ENCODE peak calls at places on chromosome 10, in ten cellular contexts. X, Y, G, E, M, F, L, P, U and N are unnamed samples.

GRCh38 chr10:70602665-70603438 is at the start of gene PRF1:
- DNase-seq in P (no peak), L (no peak), M (no peak), Y (no peak), E (no peak), U (no peak), X (no peak), F (no peak), G (no peak), N (no peak)

GRCh38 chr10:28445511-28445910 is 87.4 kb upstream of the WAC start:
- DNase-seq in P (no peak), U (no peak), E (no peak), L (no peak), F (no peak), M (no peak), X (no peak), Y (no peak), G (no peak), N (no peak)

GRCh38 chr10:62815373-62816111 is 624 bp downstream of the EGR2 start:
- DNase-seq in P (peak), F (peak), M (peak), X (peak), U (peak), L (peak), G (peak), E (no peak), Y (peak), N (no peak)

GRCh38 chr10:69638642-69639041 is 8.6 kb downstream of the FAM241B start:
- DNase-seq in F (no peak), U (no peak), M (no peak), L (no peak), Y (no peak), X (no peak), P (no peak), E (no peak), G (no peak), N (no peak)

GRCh38 chr10:80108576-80109239 is 23.8 kb upstream of the PLAC9 start:
- DNase-seq in X (no peak), E (no peak), U (no peak), Y (no peak), F (no peak), L (no peak), P (no peak), M (no peak), G (no peak), N (no peak)

GRCh38 chr10:60810437-60811182 is 32.3 kb downstream of the CDK1 start:
- DNase-seq in M (peak), G (no peak), X (no peak), Y (peak), E (peak), U (peak), F (no peak), P (no peak), L (no peak), N (peak)

GRCh38 chr10:132163278-132163765 is 23.4 kb upstream of the DPYSL4 start:
- DNase-seq in X (peak), F (peak), M (no peak), L (peak), U (no peak), G (peak), E (peak), Y (no peak), P (peak), N (peak)

GRCh38 chr10:23643396-23643795 is 204.5 kb downstream of the OTUD1 start:
- DNase-seq in P (no peak), G (no peak), U (no peak), M (no peak), F (no peak), X (no peak), Y (no peak), E (no peak), L (no peak), N (peak)

GRCh38 chr10:84008878-84009277 is 130.4 kb upstream of the GHITM start:
- DNase-seq in X (peak), P (peak), M (peak), F (peak), G (no peak), Y (no peak), E (peak), U (no peak), L (no peak), N (peak)

GRCh38 chr10:36489928-36490279 is 635.5 kb upstream of the ANKRD30A start:
- DNase-seq in F (no peak), G (no peak), Y (peak), M (no peak), X (no peak), P (no peak), E (peak), L (no peak), U (peak), N (no peak)

GRCh38 chr10:91551856-91552255 is 81.0 kb downstream of the PPP1R3C start:
- DNase-seq in Y (peak), E (peak), X (peak), M (peak), L (peak), G (no peak), P (peak), F (peak), U (peak), N (peak)

GRCh38 chr10:69323622-69324021 is 45.3 kb downstream of the HK1 start:
- DNase-seq in U (no peak), P (no peak), L (no peak), X (no peak), E (no peak), M (no peak), F (no peak), G (no peak), Y (no peak), N (no peak)

GRCh38 chr10:69061305-69062161 is 26.4 kb upstream of the SRGN start:
- DNase-seq in F (peak), E (peak), L (peak), X (no peak), G (peak), Y (peak), M (peak), P (no peak), U (peak), N (peak)

GRCh38 chr10:79242620-79243152 is 104.6 kb upstream of the PPIF start:
- DNase-seq in X (peak), M (peak), G (peak), U (peak), Y (peak), P (peak), E (peak), L (no peak), F (peak), N (peak)

GRCh38 chr10:19408924-19409323 is 360.3 kb downstream of the MALRD1 start:
- DNase-seq in X (no peak), F (no peak), Y (no peak), U (no peak), L (no peak), M (no peak), G (no peak), E (no peak), P (no peak), N (no peak)

GRCh38 chr10:98621630-98622029 is 174.9 kb upstream of the HPS1 start:
- DNase-seq in G (no peak), F (no peak), L (no peak), Y (no peak), U (no peak), E (no peak), M (no peak), P (no peak), X (no peak), N (no peak)

GRCh38 chr10:75995720-75996119 is 564.3 kb downstream of the LRMDA start:
- DNase-seq in L (no peak), Y (no peak), G (no peak), E (no peak), X (no peak), M (no peak), P (no peak), U (no peak), F (no peak), N (no peak)

GRCh38 chr10:119298788-119299187 is 91.4 kb downstream of the GRK5 start:
- DNase-seq in Y (no peak), X (no peak), E (no peak), P (no peak), G (no peak), L (no peak), F (no peak), U (no peak), M (no peak), N (no peak)

GRCh38 chr10:129467346-129468119 is 492 bp downstream of the MGMT start:
- DNase-seq in P (no peak), F (peak), X (peak), Y (no peak), U (no peak), M (peak), G (no peak), E (no peak), L (no peak), N (peak)

GRCh38 chr10:109956454-109957091 is 33.3 kb upstream of the XPNPEP1 start:
- DNase-seq in G (no peak), L (peak), P (peak), F (peak), Y (peak), E (peak), M (peak), U (peak), X (peak), N (peak)

GRCh38 chr10:5948999-5949759 is 28.2 kb downstream of the IL15RA start:
- DNase-seq in L (peak), E (peak), Y (peak), X (peak), M (peak), F (peak), G (no peak), P (peak), U (peak), N (peak)
- TF ChIP-seq CTCF in L (no peak), E (peak), Y (peak), X (peak), M (peak), F (peak), G (peak), P (peak), U (peak), N (peak)

DNA sequence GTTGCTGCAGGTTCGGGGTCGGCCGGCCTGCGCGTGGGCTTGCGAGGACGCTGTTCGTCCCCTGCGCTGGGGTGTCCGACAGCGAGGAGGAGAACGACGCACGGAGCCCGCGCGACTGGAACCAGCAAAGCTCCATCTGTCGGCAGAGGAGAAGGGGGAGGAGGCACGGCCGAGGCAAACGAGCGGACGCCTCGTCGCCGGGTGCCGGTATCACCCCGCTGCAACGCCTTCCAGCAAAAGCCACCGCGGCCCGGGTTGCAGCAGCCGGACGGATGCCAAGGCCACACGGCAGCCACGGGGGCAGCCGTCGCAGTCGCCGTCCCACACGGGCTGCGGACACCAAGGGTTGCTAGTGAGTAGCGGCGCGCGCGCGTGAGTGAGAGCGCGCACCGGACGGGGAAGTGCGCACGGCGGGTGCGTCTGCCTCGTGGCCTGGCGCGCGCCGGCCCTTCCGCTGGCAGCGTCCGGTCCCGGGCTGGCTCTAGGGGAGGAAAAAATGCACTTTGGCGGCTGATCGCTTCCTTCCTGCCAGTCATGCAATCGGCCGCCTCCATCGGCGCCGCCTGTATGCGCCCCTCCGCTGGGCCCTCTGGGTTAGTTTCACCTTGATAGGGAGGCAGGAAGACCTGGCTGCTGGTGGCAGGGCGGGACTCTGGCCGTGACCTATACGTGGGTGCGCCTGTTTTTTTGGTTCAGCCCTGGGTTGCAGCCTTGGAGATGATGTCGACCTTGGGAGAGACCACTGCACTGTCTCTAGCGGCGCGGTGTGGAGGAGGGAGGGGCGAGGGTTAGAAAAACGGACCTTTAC is 446 bp downstream of the STAMBPL1 start:
- DNase-seq in P (peak), E (peak), L (peak), X (peak), U (peak), M (peak), Y (peak), G (peak), F (peak), N (peak)
- TF ChIP-seq CTCF in P (peak), E (no peak), L (no peak), X (no peak), U (peak), M (peak), Y (peak), G (peak), F (peak), N (no peak)

GRCh38 chr10:124653311-124653710 is 90.9 kb downstream of the FAM53B start:
- DNase-seq in M (no peak), U (no peak), E (no peak), L (no peak), Y (no peak), F (no peak), P (no peak), X (no peak), G (no peak), N (no peak)

GRCh38 chr10:124655191-124656112 is 88.7 kb downstream of the FAM53B start:
- DNase-seq in X (no peak), L (no peak), G (no peak), M (no peak), Y (no peak), P (no peak), E (no peak), U (no peak), F (no peak), N (peak)

GRCh38 chr10:124652701-124653100 is 91.5 kb downstream of the FAM53B start:
- DNase-seq in F (peak), Y (no peak), M (no peak), G (no peak), X (no peak), P (no peak), L (no peak), E (no peak), U (no peak), N (no peak)

GRCh38 chr10:124654686-124655085 is 89.5 kb downstream of the FAM53B start:
- DNase-seq in X (no peak), F (no peak), G (no peak), M (no peak), P (no peak), L (no peak), U (no peak), Y (no peak), E (no peak), N (peak)

GRCh38 chr10:124653811-124654651 is 90.1 kb downstream of the FAM53B start:
- DNase-seq in F (no peak), M (no peak), G (no peak), P (no peak), Y (no peak), E (no peak), U (no peak), X (no peak), L (no peak), N (peak)
- TF ChIP-seq CTCF in F (no peak), M (no peak), G (no peak), P (no peak), Y (no peak), E (no peak), U (no peak), X (no peak), L (no peak), N (no peak)

DNA sequence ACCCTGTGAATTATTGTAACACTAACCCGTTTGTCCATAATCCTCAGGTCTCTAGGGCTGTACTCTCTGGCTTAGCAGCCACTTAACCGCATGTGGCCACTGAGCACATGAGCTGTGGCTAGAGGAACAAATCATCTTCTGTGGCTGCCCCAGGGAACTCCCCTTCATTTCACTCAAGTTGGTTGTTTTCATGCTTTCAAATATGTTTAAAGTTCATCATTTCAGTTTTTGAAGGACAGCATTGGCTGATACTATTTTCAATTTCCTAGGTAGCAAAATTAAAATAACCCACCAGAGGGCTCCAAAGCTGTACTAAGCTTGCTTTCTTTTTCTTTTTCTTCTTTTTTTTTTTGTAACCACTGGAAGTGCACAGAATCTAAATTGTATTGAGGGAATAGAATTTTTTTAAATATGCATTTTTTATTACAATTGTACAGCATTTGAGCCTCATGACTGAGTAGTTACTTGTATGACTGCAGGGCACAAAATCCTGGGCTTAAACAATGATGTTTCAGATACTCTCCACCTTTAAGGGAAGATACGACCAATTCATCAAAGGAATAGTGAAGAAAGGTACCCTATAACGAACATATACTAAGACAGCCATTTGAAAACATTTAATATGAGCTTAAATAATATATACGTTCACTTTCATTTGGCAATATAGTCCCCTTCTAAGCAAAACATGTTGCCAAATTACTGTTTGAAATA is 38.6 kb downstream of the MRC1 start:
- DNase-seq in L (no peak), F (no peak), U (peak), P (no peak), E (peak), M (peak), G (no peak), X (peak), Y (peak), N (peak)
- TF ChIP-seq CTCF in L (peak), F (no peak), U (peak), P (peak), E (peak), M (peak), G (peak), X (no peak), Y (peak), N (peak)

GRCh38 chr10:33106767-33107166 is 148.7 kb upstream of the ITGB1 start:
- DNase-seq in Y (no peak), P (no peak), E (no peak), G (no peak), L (no peak), F (no peak), X (no peak), U (no peak), M (no peak), N (no peak)
- TF ChIP-seq CTCF in Y (no peak), P (no peak), E (no peak), G (no peak), L (no peak), F (peak), X (no peak), U (no peak), M (no peak), N (no peak)

GRCh38 chr10:113711142-113711541 is 31.4 kb downstream of the CASP7 start:
- DNase-seq in L (no peak), G (no peak), F (no peak), Y (no peak), P (no peak), X (no peak), E (no peak), U (no peak), M (no peak), N (no peak)
- TF ChIP-seq CTCF in L (no peak), G (no peak), F (no peak), Y (no peak), P (no peak), X (no peak), E (no peak), U (no peak), M (no peak), N (no peak)

DNA sequence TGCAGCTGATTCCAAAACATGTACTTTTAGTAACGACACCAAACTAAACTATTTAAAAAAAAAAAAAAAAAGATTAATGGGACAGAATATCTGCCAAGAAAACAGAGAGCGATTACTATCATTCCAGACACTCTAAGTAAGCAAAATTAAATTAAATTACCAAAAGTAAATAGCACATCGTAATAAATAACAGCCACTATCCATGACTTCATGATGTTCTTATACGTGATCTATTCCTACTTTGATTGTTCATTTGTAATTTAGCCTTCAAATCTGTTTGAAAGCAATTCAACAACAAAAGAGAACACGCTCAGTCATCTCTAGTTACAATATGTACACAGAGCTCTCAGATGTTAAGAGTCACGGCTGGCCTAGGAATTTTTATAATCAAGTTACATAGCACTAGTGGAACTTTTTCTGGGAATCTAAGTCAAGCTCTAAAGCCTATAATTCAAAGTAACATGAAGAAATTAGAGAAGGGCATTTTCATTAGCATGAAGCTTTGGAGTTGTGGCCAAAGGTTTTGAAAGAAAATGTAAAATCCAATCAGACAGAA is 241.7 kb upstream of the NEBL start:
- DNase-seq in M (no peak), Y (no peak), X (no peak), G (no peak), U (no peak), L (no peak), F (no peak), P (no peak), E (no peak), N (no peak)
- TF ChIP-seq CTCF in M (no peak), Y (no peak), X (no peak), G (no peak), U (no peak), L (no peak), F (no peak), P (no peak), E (no peak), N (no peak)

GRCh38 chr10:14325325-14325955 is 5.3 kb downstream of the FRMD4A start:
- DNase-seq in L (peak), F (peak), M (peak), G (no peak), E (peak), Y (peak), U (no peak), P (peak), X (peak), N (peak)
- TF ChIP-seq CTCF in L (peak), F (peak), M (peak), G (peak), E (peak), Y (peak), U (peak), P (peak), X (peak), N (peak)

DNA sequence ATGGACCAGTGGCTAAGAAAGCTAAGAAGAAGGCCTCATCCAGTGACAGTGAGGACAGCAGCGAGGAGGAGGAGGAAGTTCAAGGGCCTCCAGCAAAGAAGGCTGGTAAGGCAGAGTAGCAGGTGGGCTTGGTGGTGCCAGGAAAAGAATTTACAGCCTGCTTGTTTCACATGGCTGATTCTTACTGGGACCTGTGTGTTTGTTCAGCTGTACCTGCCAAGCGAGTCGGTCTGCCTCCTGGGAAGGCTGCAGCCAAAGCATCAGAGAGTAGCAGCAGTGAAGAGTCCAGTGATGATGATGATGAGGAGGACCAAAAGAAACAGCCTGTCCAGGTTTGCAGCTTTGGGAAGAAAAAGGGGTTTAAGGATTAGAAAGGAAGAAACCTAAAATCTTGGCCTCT is 5.0 kb downstream of the NOLC1 start:
- DNase-seq in L (no peak), M (no peak), E (no peak), F (no peak), Y (no peak), U (no peak), G (no peak), P (no peak), X (no peak), N (no peak)
- TF ChIP-seq CTCF in L (no peak), M (no peak), E (no peak), F (no peak), Y (no peak), U (no peak), G (no peak), P (no peak), X (no peak), N (no peak)

DNA sequence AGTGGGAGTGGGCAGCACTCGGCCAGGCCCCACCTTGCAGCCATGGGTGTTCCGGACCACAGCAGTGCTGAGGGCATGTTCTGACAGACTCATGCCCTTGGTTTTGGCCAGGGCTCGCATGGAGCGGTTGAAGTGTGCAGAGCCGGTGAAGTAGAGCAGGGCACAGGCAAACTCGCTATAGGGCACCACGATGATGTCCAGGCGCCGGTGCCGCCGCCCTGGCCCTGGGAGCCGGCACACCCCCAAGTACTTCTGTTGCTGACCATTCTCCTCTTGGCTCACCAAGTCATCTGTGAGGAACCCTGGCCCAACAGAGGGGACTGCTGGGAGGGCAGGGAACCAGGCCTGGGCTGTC is 8.6 kb downstream of the POLL start:
- DNase-seq in U (no peak), X (no peak), P (no peak), E (no peak), G (no peak), M (no peak), F (no peak), Y (no peak), L (no peak), N (no peak)
- TF ChIP-seq CTCF in U (no peak), X (no peak), P (no peak), E (no peak), G (no peak), M (no peak), F (no peak), Y (no peak), L (no peak), N (no peak)